ENCODE peak calls at places on chromosome 16, in ten cellular contexts. W is GM06990; R is CD4-positive, alpha-beta T cell; N is NCI-H146; H is SW 1271; Q is dorsolateral prefrontal cortex; T is WTC11; X is GM23248; S is GM20000; E is HCEC 1CT. V is an unnamed sample.

GRCh38 chr16:61210039-61210438 is 826.2 kb downstream of the CDH8 start:
- DNase-seq in R (no peak), E (no peak), N (no peak), W (no peak), H (no peak), S (no peak), X (no peak), T (no peak), Q (no peak), V (no peak)

GRCh38 chr16:71230122-71230845 is at the start of gene HYDIN:
- DNase-seq in T (peak), X (peak), E (no peak), Q (peak), N (peak), R (no peak), S (no peak), H (no peak), W (peak), V (no peak)

GRCh38 chr16:77234611-77235010 is 35.4 kb downstream of the SYCE1L start:
- DNase-seq in X (no peak), N (no peak), S (no peak), W (no peak), R (no peak), H (no peak), E (no peak), T (peak), Q (no peak), V (no peak)

GRCh38 chr16:27776556-27776955 is 226.6 kb downstream of the KATNIP start:
- DNase-seq in X (no peak), S (no peak), N (no peak), T (no peak), W (no peak), R (no peak), E (no peak), Q (peak), H (no peak), V (no peak)

GRCh38 chr16:69601250-69601649 is 35.5 kb downstream of the NFAT5 start:
- DNase-seq in W (no peak), Q (no peak), R (no peak), S (no peak), X (no peak), T (no peak), E (no peak), N (no peak), H (no peak), V (no peak)

GRCh38 chr16:23999663-24000062 is 163.9 kb downstream of the PRKCB start:
- DNase-seq in E (no peak), W (no peak), H (no peak), N (no peak), S (peak), X (no peak), T (no peak), R (no peak), Q (no peak), V (no peak)

GRCh38 chr16:3467920-3468319 is 24.4 kb downstream of the NAA60 start:
- DNase-seq in X (peak), Q (no peak), S (no peak), R (no peak), H (no peak), W (no peak), T (no peak), N (no peak), E (no peak), V (no peak)

GRCh38 chr16:4477966-4478365 is 1.8 kb downstream of the HMOX2 start:
- DNase-seq in Q (no peak), N (no peak), S (no peak), X (peak), R (no peak), W (no peak), E (no peak), H (no peak), T (no peak), V (no peak)

GRCh38 chr16:85083051-85083639 is 29.1 kb downstream of the CIBAR2 start:
- DNase-seq in E (no peak), X (no peak), T (peak), R (no peak), S (peak), H (no peak), N (no peak), Q (no peak), W (peak), V (no peak)

GRCh38 chr16:78895661-78896060 is 704.9 kb downstream of the MAF start:
- DNase-seq in Q (no peak), S (no peak), E (no peak), R (no peak), T (no peak), N (no peak), X (no peak), W (no peak), H (no peak), V (no peak)

V was measured in SIG-M5.